ENCODE peak calls at places on chromosomes 4 and X, in ten cellular contexts. F is RWPE1, R is GM10248, V is retinal pigment epithelial cell, G is AG09309, S is glutamatergic neuron, C is IMR-90, T is cardiac muscle cell, Z is adrenal gland, U is LNCaP clone FGC. B is an unnamed sample.
A peak's percentile ranks its signal among the peaks of the same experiment; 100 is the strongest.

GRCh38 chrX:44451056-44451455 is 91.6 kb downstream of the FUNDC1 start:
- DNase-seq in S (no peak), C (no peak), Z (no peak), U (no peak), F (no peak), T (no peak), R (no peak), V (no peak), G (no peak), B (no peak)

GRCh38 chr4:55509272-55509671 is 37.4 kb downstream of the CLOCK start:
- DNase-seq in C (peak; percentile 27), T (no peak), F (no peak), V (no peak), U (no peak), G (no peak), R (no peak), Z (no peak), S (no peak), B (no peak)

GRCh38 chrX:318068-318738 is 393 bp downstream of the GTPBP6 start:
- DNase-seq in Z (peak; percentile 99), V (peak; percentile 97), R (peak; percentile 93), G (peak; percentile 92), T (peak; percentile 100), S (peak; percentile 97), U (peak; percentile 99), F (peak; percentile 95), C (peak; percentile 97), B (peak; percentile 97)

GRCh38 chr4:121156822-121157769 is 7.0 kb downstream of the TNIP3 start:
- DNase-seq in Z (peak; percentile 22), T (peak; percentile 63), R (peak; percentile 15), U (no peak), V (no peak), S (peak; percentile 71), G (no peak), C (peak; percentile 15), F (no peak), B (no peak)

GRCh38 chrX:69232945-69233344 is 67.7 kb upstream of the PJA1 start:
- DNase-seq in C (no peak), U (no peak), S (no peak), R (no peak), V (peak; percentile 16), F (no peak), T (no peak), Z (no peak), G (no peak), B (no peak)

GRCh38 chr4:88900432-88900831 is 156.6 kb downstream of the FAM13A start:
- DNase-seq in V (no peak), R (no peak), Z (no peak), U (no peak), G (peak; percentile 32), F (no peak), T (no peak), C (peak; percentile 81), S (no peak), B (no peak)

GRCh38 chr4:13544556-13545393 is 467 bp upstream of the NKX3-2 start:
- DNase-seq in G (no peak), T (peak; percentile 86), U (peak; percentile 34), V (no peak), F (peak; percentile 68), C (peak; percentile 64), R (peak; percentile 76), S (peak; percentile 87), Z (peak; percentile 68), B (peak; percentile 85)

GRCh38 chrX:74179071-74179470 is 124.9 kb upstream of the ZCCHC13 start:
- DNase-seq in C (peak; percentile 68), R (no peak), F (no peak), V (peak; percentile 24), Z (no peak), S (no peak), G (peak; percentile 16), T (no peak), U (no peak), B (no peak)

GRCh38 chrX:48896611-48897011 is 957 bp downstream of the TIMM17B start:
- DNase-seq in S (no peak), G (no peak), R (no peak), V (no peak), T (no peak), C (no peak), F (no peak), Z (no peak), U (peak; percentile 34), B (no peak)

GRCh38 chrX:55488559-55489314 is 911 bp downstream of the USP51 start:
- DNase-seq in G (no peak), U (no peak), Z (peak; percentile 79), F (peak; percentile 5), S (peak; percentile 67), T (peak; percentile 66), C (peak; percentile 8), R (peak; percentile 53), V (no peak), B (peak; percentile 63)

DNA sequence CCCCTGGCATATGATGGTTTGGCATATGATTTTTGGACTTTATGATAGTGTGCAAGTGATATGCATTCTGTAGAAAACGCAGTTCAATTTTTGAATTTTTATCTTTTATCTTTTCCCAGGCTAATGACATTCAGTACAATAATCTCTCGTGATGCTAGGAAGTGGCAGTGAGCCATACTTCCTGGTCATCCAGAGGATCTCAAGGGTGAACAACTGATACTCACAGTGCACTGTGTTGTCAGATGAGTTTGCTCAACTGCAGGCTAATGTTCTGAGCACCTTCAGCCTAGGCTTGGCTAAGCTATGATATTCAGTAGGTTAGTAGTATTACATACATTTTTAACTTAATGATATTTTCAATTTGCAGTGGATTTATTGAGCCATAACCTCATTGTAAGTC is 405.3 kb downstream of the PCDH7 start:
- DNase-seq in V (no peak), R (no peak), U (no peak), T (no peak), F (no peak), S (no peak), C (no peak), G (no peak), Z (no peak), B (no peak)
- TF ChIP-seq CTCF in V (no peak), R (no peak), U (no peak), T (no peak), F (no peak), S (no peak), C (no peak), G (no peak), Z (no peak), B (no peak)

GRCh38 chr4:39407584-39407885 is 805 bp downstream of the KLB start:
- DNase-seq in F (no peak), S (no peak), R (no peak), C (no peak), V (no peak), G (no peak), T (no peak), Z (no peak), U (no peak), B (no peak)

GRCh38 chr4:39406763-39407583 is at the start of gene KLB:
- DNase-seq in S (peak; percentile 24), G (no peak), U (no peak), T (peak; percentile 2), Z (no peak), C (no peak), V (no peak), F (no peak), R (no peak), B (no peak)

GRCh38 chr4:39415678-39416283 is 9.1 kb downstream of the KLB start:
- DNase-seq in S (no peak), G (no peak), U (no peak), R (no peak), C (no peak), T (no peak), Z (no peak), F (no peak), V (no peak), B (no peak)

GRCh38 chr4:39410415-39410814 is 3.7 kb downstream of the KLB start:
- DNase-seq in C (no peak), S (no peak), F (no peak), V (no peak), Z (no peak), R (no peak), G (no peak), T (no peak), U (no peak), B (no peak)
- TF ChIP-seq CTCF in C (peak; percentile 25), S (no peak), F (no peak), V (peak; percentile 31), Z (peak; percentile 34), R (peak; percentile 24), G (peak; percentile 25), T (peak; percentile 40), U (no peak), B (no peak)

GRCh38 chr4:154086247-154086646 is 297.4 kb upstream of the SFRP2 start:
- DNase-seq in Z (no peak), T (no peak), F (peak; percentile 1), R (no peak), C (no peak), V (no peak), U (no peak), S (no peak), G (no peak), B (no peak)
- TF ChIP-seq CTCF in Z (no peak), T (no peak), F (no peak), R (no peak), C (no peak), V (no peak), U (no peak), S (no peak), G (no peak), B (no peak)

GRCh38 chrX:103467156-103467555 is 52.1 kb downstream of the RAB40A start:
- DNase-seq in C (peak; percentile 66), G (no peak), R (no peak), Z (no peak), U (no peak), V (no peak), F (no peak), S (no peak), T (no peak), B (no peak)

GRCh38 chrX:103467870-103468269 is 51.4 kb downstream of the RAB40A start:
- DNase-seq in T (no peak), S (no peak), G (no peak), U (no peak), R (no peak), V (no peak), C (no peak), F (no peak), Z (no peak), B (no peak)

GRCh38 chrX:103461156-103461555 is 58.1 kb downstream of the RAB40A start:
- DNase-seq in U (no peak), R (no peak), S (no peak), C (no peak), V (no peak), Z (no peak), G (no peak), T (no peak), F (no peak), B (no peak)

GRCh38 chrX:103464774-103465117 is 54.5 kb downstream of the RAB40A start:
- DNase-seq in V (no peak), S (peak; percentile 72), T (peak; percentile 83), G (no peak), R (peak; percentile 30), C (peak; percentile 72), U (peak; percentile 8), Z (peak; percentile 78), F (peak; percentile 42), B (peak; percentile 32)

DNA sequence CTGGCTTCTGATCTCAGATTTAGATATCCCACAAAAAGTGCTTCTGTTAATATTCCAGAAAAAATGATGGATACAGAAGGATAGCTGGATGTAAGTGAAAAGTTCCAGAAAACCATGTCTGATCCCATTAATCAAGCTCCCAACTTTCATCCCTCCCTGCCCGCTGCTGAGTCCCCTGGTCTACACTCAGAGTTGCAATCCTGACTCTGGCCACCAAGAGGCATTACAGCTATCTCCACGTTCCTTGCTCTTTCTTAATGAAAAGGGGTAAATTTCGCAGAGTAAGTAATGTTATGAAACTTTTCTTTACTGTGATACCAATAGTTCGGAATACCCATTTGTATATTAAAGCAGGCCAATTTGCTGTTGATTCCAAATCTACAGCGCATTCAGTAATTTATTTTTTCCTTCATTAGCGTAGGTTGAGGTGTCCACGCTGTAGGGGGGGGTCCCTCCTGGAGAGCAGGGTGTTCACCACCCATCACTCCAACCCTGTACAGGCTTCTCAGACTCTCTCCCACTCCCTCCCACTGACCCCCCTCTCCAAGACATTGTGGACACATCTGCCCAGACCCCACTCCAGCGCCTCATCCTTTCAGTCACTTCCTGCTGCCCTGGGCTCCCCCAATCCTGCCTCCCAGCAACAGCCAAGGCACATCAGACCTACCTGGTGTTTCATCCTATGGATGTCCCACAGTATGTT is 55.1 kb downstream of the RAB40A start:
- DNase-seq in Z (peak; percentile 38), S (peak; percentile 37), R (peak; percentile 25), F (no peak), C (peak; percentile 47), V (no peak), U (no peak), T (peak; percentile 55), G (no peak), B (peak; percentile 22)
- TF ChIP-seq CTCF in Z (peak; percentile 46), S (no peak), R (peak; percentile 44), F (no peak), C (peak; percentile 48), V (peak; percentile 49), U (peak; percentile 21), T (peak; percentile 51), G (peak; percentile 46), B (no peak)

B was measured in GM20000.